ENCODE peak calls at places on chromosomes 11 and 22, in ten cellular contexts. D is adrenal gland, O is kidney, E is heart right ventricle, P is BJ, T is neural progenitor cell, C is fibroblast of the aortic adventitia, V is AG04450, X is left ventricle myocardium inferior, U is fibroblast of lung. R is an unnamed sample.

GRCh38 chr22:43234299-43234988 is 47.5 kb upstream of the TTLL12 start:
- DNase-seq in D (no peak), X (no peak), E (no peak), U (no peak), V (no peak), O (no peak), T (no peak), P (no peak), C (no peak), R (no peak)

GRCh38 chr22:27993774-27994350 is 74.8 kb upstream of the PITPNB start:
- DNase-seq in D (no peak), T (no peak), O (no peak), U (no peak), C (no peak), P (no peak), E (no peak), V (no peak), X (no peak), R (no peak)

GRCh38 chr11:111836766-111837165 is 34.6 kb downstream of the ALG9 start:
- DNase-seq in D (no peak), V (no peak), U (peak), T (no peak), X (no peak), P (no peak), C (no peak), E (no peak), O (no peak), R (no peak)

GRCh38 chr11:69385832-69386415 is 92.0 kb downstream of the MYEOV start:
- DNase-seq in E (no peak), P (no peak), V (no peak), D (peak), O (peak), U (no peak), T (no peak), C (no peak), X (no peak), R (no peak)

GRCh38 chr11:60932605-60933346 is 8.5 kb downstream of the TMEM132A start:
- DNase-seq in P (no peak), E (no peak), D (no peak), O (no peak), T (peak), X (no peak), V (no peak), U (no peak), C (no peak), R (no peak)

GRCh38 chr11:119185916-119186634 is 800 bp downstream of the NHERF4 start:
- DNase-seq in C (no peak), X (no peak), E (no peak), D (no peak), O (peak), T (no peak), V (no peak), U (no peak), P (no peak), R (no peak)

GRCh38 chr22:45469573-45470383 is 32.9 kb upstream of the FBLN1 start:
- DNase-seq in D (no peak), U (peak), X (no peak), T (no peak), E (no peak), V (no peak), C (peak), O (peak), P (peak), R (no peak)

GRCh38 chr11:107176148-107177105 is 158.2 kb upstream of the GUCY1A2 start:
- DNase-seq in P (no peak), D (no peak), C (no peak), U (no peak), T (no peak), O (peak), X (no peak), E (no peak), V (no peak), R (no peak)

GRCh38 chr11:15807827-15808226 is 548.5 kb downstream of the SOX6 start:
- DNase-seq in X (no peak), T (no peak), O (no peak), U (no peak), V (no peak), P (no peak), D (no peak), C (no peak), E (no peak), R (no peak)

GRCh38 chr11:79973701-79974626 is 533.1 kb upstream of the TENM4 start:
- DNase-seq in D (peak), X (no peak), P (no peak), E (no peak), U (no peak), T (peak), C (no peak), O (no peak), V (no peak), R (no peak)

GRCh38 chr22:25352294-25352680 is 132.8 kb downstream of the CRYBB2 start:
- DNase-seq in T (no peak), O (no peak), C (no peak), D (peak), V (no peak), E (no peak), P (no peak), X (no peak), U (no peak), R (no peak)

GRCh38 chr11:104164028-104164520 is at the start of gene PDGFD:
- DNase-seq in T (peak), V (peak), E (peak), P (no peak), C (peak), X (peak), D (peak), O (peak), U (peak), R (no peak)

GRCh38 chr22:19129871-19130270 is 1.2 kb upstream of the TSSK2 start:
- DNase-seq in X (no peak), T (no peak), P (no peak), V (no peak), U (no peak), C (no peak), E (no peak), D (no peak), O (no peak), R (no peak)

GRCh38 chr11:80182906-80183305 is 742.1 kb upstream of the TENM4 start:
- DNase-seq in E (no peak), X (no peak), C (no peak), O (no peak), V (no peak), P (no peak), T (no peak), U (peak), D (no peak), R (no peak)

GRCh38 chr11:108672113-108672512 is 7.2 kb downstream of the DDX10 start:
- DNase-seq in O (no peak), E (no peak), V (no peak), P (no peak), T (peak), X (no peak), U (peak), D (no peak), C (peak), R (no peak)

GRCh38 chr11:128884703-128885338 is 6.3 kb upstream of the KCNJ5 start:
- DNase-seq in X (no peak), P (peak), D (peak), O (no peak), T (peak), C (peak), U (peak), E (peak), V (peak), R (no peak)

GRCh38 chr11:26186389-26186788 is 145.5 kb upstream of the ANO3 start:
- DNase-seq in O (no peak), U (no peak), C (no peak), E (no peak), X (no peak), P (no peak), V (no peak), D (no peak), T (no peak), R (no peak)

GRCh38 chr11:6531267-6531752 is 34.2 kb downstream of the DNHD1 start:
- DNase-seq in P (no peak), X (no peak), C (peak), T (peak), U (peak), E (peak), D (peak), O (no peak), V (no peak), R (no peak)

GRCh38 chr11:22192289-22192641 is 620 bp upstream of the ANO5 start:
- DNase-seq in U (peak), C (no peak), V (no peak), T (peak), O (no peak), D (peak), X (peak), E (peak), P (no peak), R (no peak)

GRCh38 chr22:26756675-26757293 is 99.4 kb downstream of the MIAT start:
- DNase-seq in V (no peak), X (peak), C (peak), U (peak), E (peak), T (peak), D (peak), O (peak), P (no peak), R (no peak)

GRCh38 chr22:26757496-26757895 is 100.1 kb downstream of the MIAT start:
- DNase-seq in O (no peak), D (no peak), P (no peak), X (no peak), U (no peak), C (no peak), V (no peak), E (no peak), T (no peak), R (no peak)

GRCh38 chr22:26748845-26749244 is 91.5 kb downstream of the MIAT start:
- DNase-seq in E (no peak), V (no peak), C (peak), T (no peak), D (no peak), O (no peak), U (no peak), X (no peak), P (no peak), R (no peak)

GRCh38 chr22:26751217-26751616 is 93.8 kb downstream of the MIAT start:
- DNase-seq in C (no peak), P (no peak), U (peak), E (peak), V (no peak), T (peak), X (no peak), D (peak), O (no peak), R (no peak)

DNA sequence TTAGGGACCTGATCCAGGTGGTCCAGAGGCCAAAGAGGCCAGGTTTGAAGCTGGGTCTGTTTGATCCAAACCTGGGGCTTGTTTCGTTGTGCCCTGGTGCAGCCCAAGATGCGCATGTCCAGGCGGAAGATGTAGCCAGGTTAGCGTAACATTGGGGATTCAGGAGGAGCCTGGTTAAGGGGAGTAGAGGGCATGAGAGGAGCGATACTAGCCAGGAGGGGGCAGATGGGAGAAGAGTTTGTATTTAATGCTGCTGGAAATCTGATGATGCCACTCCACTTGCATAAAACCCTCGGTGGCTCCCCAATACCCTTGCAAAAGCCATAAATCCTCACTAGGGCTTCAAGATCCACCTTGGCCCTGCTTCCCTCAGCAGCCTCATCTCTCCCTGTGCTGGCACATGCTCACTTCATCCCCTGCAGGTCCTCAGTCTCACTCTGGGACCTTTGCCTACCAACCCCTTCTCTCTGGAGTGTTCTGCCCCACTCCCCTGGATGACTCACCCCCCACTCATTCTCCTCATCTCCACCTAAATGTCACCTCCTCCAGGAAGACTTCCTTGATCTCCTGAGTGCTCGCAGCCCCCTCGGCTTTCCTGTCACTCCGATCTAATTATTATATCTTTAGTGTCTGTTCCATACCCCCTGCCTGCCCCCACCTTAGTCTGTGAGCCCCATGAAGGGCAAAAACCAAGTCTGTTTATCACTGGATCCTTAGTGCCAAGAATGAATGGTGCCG is 95.9 kb downstream of the MIAT start:
- DNase-seq in U (no peak), E (no peak), T (peak), O (no peak), D (no peak), X (no peak), V (no peak), C (no peak), P (no peak), R (no peak)
- TF ChIP-seq CTCF in U (no peak), E (no peak), T (peak), O (no peak), D (no peak), X (no peak), V (peak), C (no peak), P (no peak), R (peak)

GRCh38 chr11:101584651-101585050 is 844 bp upstream of the TRPC6 start:
- DNase-seq in O (no peak), X (no peak), P (no peak), D (no peak), V (no peak), U (no peak), T (peak), C (no peak), E (no peak), R (no peak)

GRCh38 chr11:101584129-101584515 is 315 bp upstream of the TRPC6 start:
- DNase-seq in P (no peak), C (no peak), X (no peak), T (no peak), U (no peak), E (no peak), V (no peak), D (no peak), O (no peak), R (no peak)

GRCh38 chr11:101583180-101584128 is at the start of gene TRPC6:
- DNase-seq in T (peak), P (no peak), V (no peak), E (no peak), D (no peak), C (no peak), U (peak), X (peak), O (peak), R (no peak)

GRCh38 chr11:101586965-101587364 is 3.2 kb upstream of the TRPC6 start:
- DNase-seq in E (no peak), X (no peak), T (no peak), C (no peak), P (no peak), D (no peak), O (no peak), U (no peak), V (no peak), R (no peak)

DNA sequence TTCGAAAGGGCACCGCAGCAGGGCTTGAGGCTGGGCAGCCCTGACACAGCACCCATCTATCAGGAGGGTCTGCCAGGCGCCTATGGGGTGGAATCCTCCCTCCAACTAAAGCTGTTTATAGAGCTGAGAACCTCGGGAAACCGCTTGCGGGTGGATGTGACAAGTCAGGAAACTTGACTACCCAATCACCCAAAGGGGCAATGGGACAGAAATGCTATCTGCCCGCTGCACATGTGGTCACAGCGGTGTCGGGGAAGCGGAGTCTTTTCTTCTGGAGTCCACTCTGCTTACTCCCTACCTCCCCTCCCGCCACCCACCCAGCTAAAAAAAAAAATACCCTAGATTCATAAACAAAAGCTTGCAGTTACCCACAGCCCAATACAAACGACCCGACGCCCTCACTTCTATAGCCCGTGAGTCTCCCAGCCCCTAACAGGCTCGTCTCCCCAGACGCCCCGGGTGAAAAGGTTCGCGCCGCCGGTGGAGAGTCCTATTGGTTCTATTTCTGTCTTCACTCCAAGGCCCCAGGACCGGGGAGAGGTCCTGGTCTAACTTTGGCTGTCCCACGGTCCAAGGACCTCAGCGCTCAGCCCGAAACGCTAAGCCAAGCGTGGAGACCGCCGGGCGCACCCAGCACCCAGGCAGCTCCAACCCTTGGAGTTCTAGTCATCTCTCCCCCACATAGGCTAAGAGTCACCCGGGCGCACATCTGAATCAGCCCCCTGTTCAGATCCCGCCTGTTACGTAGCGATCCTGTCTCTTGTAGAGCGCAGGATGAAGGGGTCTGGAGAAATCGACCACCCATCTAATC is 1.4 kb downstream of the TRPC6 start:
- DNase-seq in C (no peak), U (no peak), E (no peak), V (no peak), T (peak), X (peak), D (no peak), O (peak), P (no peak), R (no peak)
- H3K4me3 ChIP-seq in C (no peak), U (peak), E (peak), V (peak), T (peak), X (peak), D (no peak), O (peak), P (peak), R (peak)

GRCh38 chr22:20414450-20414849 is 20.5 kb downstream of the ZNF74 start:
- DNase-seq in P (no peak), X (no peak), O (no peak), V (no peak), C (no peak), E (no peak), D (no peak), T (no peak), U (no peak), R (no peak)

GRCh38 chr22:20420157-20420842 is 17.3 kb downstream of the SCARF2 start:
- DNase-seq in O (no peak), P (no peak), D (no peak), X (no peak), T (no peak), U (no peak), C (no peak), V (no peak), E (no peak), R (no peak)

GRCh38 chr22:20419664-20419951 is 18.0 kb downstream of the SCARF2 start:
- DNase-seq in E (no peak), T (no peak), O (no peak), U (no peak), P (no peak), X (no peak), V (no peak), D (no peak), C (no peak), R (no peak)

GRCh38 chr22:20421507-20421874 is 16.1 kb downstream of the SCARF2 start:
- DNase-seq in E (no peak), O (peak), D (no peak), V (no peak), U (no peak), X (no peak), T (no peak), C (no peak), P (no peak), R (no peak)

DNA sequence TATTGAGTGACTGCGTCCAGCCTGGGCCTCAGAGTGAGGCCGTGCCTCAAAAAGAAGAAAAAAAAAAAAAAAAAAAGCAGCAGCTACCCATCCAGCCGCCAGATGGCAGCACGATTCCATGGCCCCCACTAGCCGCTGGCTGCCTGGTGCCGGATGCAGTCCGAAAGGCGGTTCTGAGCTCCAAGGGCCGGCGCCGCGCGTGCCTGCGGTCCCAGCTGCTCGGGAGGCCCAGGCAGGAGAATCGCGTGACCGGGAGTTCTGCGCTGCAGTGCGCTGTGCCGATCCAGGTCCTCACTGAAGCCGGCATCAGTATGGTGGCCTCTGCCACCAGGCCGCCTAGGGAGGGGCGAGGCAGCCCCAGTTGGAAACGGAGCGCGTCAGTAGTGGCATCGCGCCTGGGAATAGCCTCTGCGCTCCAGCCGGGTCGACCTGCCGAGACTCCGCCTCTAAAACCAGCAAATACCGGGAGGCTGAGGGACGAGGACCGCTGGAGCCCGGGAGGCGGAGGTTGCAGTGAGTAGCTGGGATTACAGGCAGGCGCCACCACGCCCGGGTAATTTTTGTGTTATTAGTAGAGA is 19.3 kb downstream of the SCARF2 start:
- DNase-seq in V (peak), O (peak), U (peak), E (peak), T (peak), D (peak), X (peak), C (peak), P (no peak), R (no peak)
- TF ChIP-seq CTCF in V (peak), O (peak), U (peak), E (peak), T (peak), D (peak), X (peak), C (peak), P (peak), R (peak)

GRCh38 chr11:73316422-73316821 is 8.3 kb downstream of the ARHGEF17 start:
- DNase-seq in X (no peak), V (no peak), C (no peak), O (no peak), U (no peak), P (no peak), T (no peak), E (no peak), D (no peak), R (no peak)

GRCh38 chr11:73315288-73316020 is 7.4 kb downstream of the ARHGEF17 start:
- DNase-seq in P (no peak), X (no peak), T (peak), O (no peak), U (peak), C (no peak), V (no peak), E (no peak), D (no peak), R (no peak)

GRCh38 chr11:73313652-73314051 is 5.6 kb downstream of the ARHGEF17 start:
- DNase-seq in T (no peak), V (no peak), E (no peak), U (no peak), D (no peak), C (no peak), P (no peak), X (no peak), O (no peak), R (no peak)

GRCh38 chr11:73312806-73313403 is 4.8 kb downstream of the ARHGEF17 start:
- DNase-seq in D (no peak), T (no peak), X (no peak), O (no peak), V (no peak), C (no peak), P (no peak), E (no peak), U (peak), R (no peak)

DNA sequence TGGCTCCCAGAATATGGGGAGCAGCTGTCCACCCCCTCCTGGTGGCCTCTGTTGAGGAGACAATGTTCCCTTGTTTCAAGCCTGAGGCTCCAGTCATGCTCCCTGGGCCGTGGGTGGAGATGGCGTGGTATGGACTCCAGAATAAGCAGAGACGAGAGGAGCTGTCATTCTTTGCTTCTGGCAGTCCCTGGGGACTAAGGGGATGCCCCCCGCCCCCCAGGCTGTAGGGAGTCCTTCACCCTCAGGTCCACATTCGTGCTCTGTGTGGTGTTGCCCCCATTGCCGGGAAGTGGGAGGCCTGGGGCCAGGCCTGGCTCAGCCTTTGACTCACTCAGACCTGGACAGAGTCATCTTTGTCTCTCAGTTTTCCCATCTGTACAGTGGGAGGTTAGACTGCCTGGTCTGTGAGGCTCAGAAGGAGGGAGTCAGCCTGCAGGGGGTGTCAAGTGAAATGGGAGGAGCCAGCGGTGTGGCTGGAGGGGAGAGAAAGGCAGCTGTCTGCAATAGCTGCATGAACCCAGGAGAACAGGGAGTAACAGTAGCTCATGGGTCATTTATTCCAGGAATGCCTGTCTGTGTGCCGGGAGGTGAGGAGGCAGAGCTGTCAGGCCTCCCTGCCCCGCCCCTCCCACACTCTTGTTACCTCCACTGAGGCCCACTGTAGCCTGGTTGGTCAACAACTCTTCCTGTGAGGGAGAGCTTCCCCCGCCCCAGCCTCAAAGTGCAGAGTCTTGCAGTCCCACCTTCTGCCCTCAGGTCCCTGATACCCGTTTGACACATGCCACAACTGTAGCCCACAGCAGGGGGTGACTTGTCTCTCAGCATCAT is 6.3 kb downstream of the ARHGEF17 start:
- DNase-seq in D (no peak), U (peak), O (peak), X (peak), V (no peak), T (peak), P (no peak), E (peak), C (no peak), R (peak)
- H3K4me3 ChIP-seq in D (no peak), U (peak), O (peak), X (peak), V (peak), T (no peak), P (peak), E (peak), C (peak), R (no peak)